ENCODE peak calls at places on chromosomes 7 and 10, in ten cellular contexts. D is H9, L is GM23248, K is HepG2, X is fibroblast of lung, E is mesenchymal stem cell, H is astrocyte, B is PC-9, U is GM23338, M is SK-N-SH. C is an unnamed sample.

GRCh38 chr10:126867567-126868365 is 37.5 kb upstream of the DOCK1 start:
- DNase-seq in D (no peak), L (peak), K (no peak), X (peak), E (no peak), H (peak), B (no peak), U (no peak), M (no peak), C (no peak)

GRCh38 chr10:8908013-8908412 is 853.5 kb downstream of the GATA3 start:
- DNase-seq in D (peak), L (no peak), K (no peak), X (no peak), E (no peak), H (no peak), B (no peak), U (peak), M (no peak), C (peak)

GRCh38 chr10:79025113-79025832 is 43.5 kb upstream of the ZMIZ1 start:
- DNase-seq in D (no peak), L (no peak), K (no peak), X (no peak), E (no peak), H (no peak), B (no peak), U (no peak), M (peak), C (peak)

GRCh38 chr10:42576338-42576737 is 62.0 kb downstream of the ZNF33B start:
- DNase-seq in D (no peak), L (no peak), K (no peak), X (no peak), E (no peak), H (no peak), B (no peak), U (no peak), M (no peak), C (no peak)

GRCh38 chr7:141462958-141463357 is 88.3 kb upstream of the AGK start:
- DNase-seq in D (no peak), L (no peak), K (no peak), X (no peak), E (no peak), H (no peak), B (no peak), U (no peak), M (no peak), C (no peak)

GRCh38 chr7:56537952-56538351 is 421.7 kb upstream of the NUPR2 start:
- DNase-seq in D (no peak), L (no peak), K (no peak), X (no peak), E (no peak), H (no peak), B (no peak), U (no peak), M (peak), C (no peak)

GRCh38 chr7:93575555-93576397 is 1.3 kb upstream of the CALCR start:
- DNase-seq in D (peak), L (no peak), K (no peak), X (no peak), E (no peak), H (no peak), B (no peak), U (peak), M (peak), C (peak)

GRCh38 chr10:43680035-43680434 is 31.4 kb upstream of the ZNF32 start:
- DNase-seq in D (no peak), L (peak), K (no peak), X (peak), E (no peak), H (peak), B (no peak), U (no peak), M (no peak), C (no peak)

GRCh38 chr10:119859422-119860258 is 13.0 kb downstream of the MCMBP start:
- DNase-seq in D (no peak), L (peak), K (peak), X (peak), E (peak), H (peak), B (no peak), U (peak), M (peak), C (peak)

GRCh38 chr10:103791291-103791690 is 64.1 kb downstream of the SH3PXD2A start:
- DNase-seq in D (no peak), L (no peak), K (no peak), X (no peak), E (no peak), H (no peak), B (no peak), U (no peak), M (no peak), C (no peak)

GRCh38 chr10:112517381-112517976 is 70.5 kb downstream of the VTI1A start:
- DNase-seq in D (no peak), L (no peak), K (no peak), X (no peak), E (no peak), H (peak), B (peak), U (no peak), M (no peak), C (no peak)

GRCh38 chr10:27799046-27799445 is 53.4 kb upstream of the MKX start:
- DNase-seq in D (no peak), L (no peak), K (no peak), X (no peak), E (no peak), H (no peak), B (no peak), U (no peak), M (no peak), C (no peak)

GRCh38 chr7:5495581-5496375 is 72.1 kb upstream of the TNRC18 start:
- DNase-seq in D (no peak), L (no peak), K (no peak), X (no peak), E (no peak), H (no peak), B (no peak), U (no peak), M (no peak), C (no peak)

GRCh38 chr7:155799514-155799913 is 12.7 kb downstream of the SHH start:
- DNase-seq in D (no peak), L (peak), K (no peak), X (peak), E (no peak), H (no peak), B (no peak), U (no peak), M (peak), C (no peak)

GRCh38 chr7:46972205-46972604 is 609.7 kb downstream of the TNS3 start:
- DNase-seq in D (no peak), L (peak), K (no peak), X (peak), E (peak), H (peak), B (peak), U (peak), M (no peak), C (no peak)

GRCh38 chr10:1854271-1854670 is 116.9 kb upstream of the ADARB2 start:
- DNase-seq in D (no peak), L (no peak), K (no peak), X (no peak), E (no peak), H (no peak), B (no peak), U (no peak), M (no peak), C (no peak)

GRCh38 chr7:140121321-140121720 is 55.5 kb downstream of the KDM7A start:
- DNase-seq in D (no peak), L (no peak), K (no peak), X (peak), E (no peak), H (peak), B (no peak), U (no peak), M (no peak), C (no peak)

GRCh38 chr7:139587535-139587934 is 64.0 kb downstream of the CLEC2L start:
- DNase-seq in D (no peak), L (no peak), K (no peak), X (no peak), E (no peak), H (no peak), B (no peak), U (no peak), M (no peak), C (no peak)

GRCh38 chr10:126749030-126749655 is 78.7 kb upstream of the C10orf90 start:
- DNase-seq in D (peak), L (peak), K (peak), X (peak), E (peak), H (peak), B (peak), U (peak), M (peak), C (peak)

GRCh38 chr7:4769753-4770152 is 5.7 kb upstream of the AP5Z1 start:
- DNase-seq in D (no peak), L (no peak), K (no peak), X (peak), E (no peak), H (peak), B (no peak), U (no peak), M (no peak), C (no peak)

GRCh38 chr7:112162161-112163020 is 43.8 kb downstream of the DOCK4 start:
- DNase-seq in D (peak), L (no peak), K (peak), X (peak), E (peak), H (peak), B (no peak), U (peak), M (peak), C (peak)

GRCh38 chr7:157253850-157254249 is 83.0 kb upstream of the DNAJB6 start:
- DNase-seq in D (no peak), L (no peak), K (no peak), X (no peak), E (no peak), H (no peak), B (no peak), U (no peak), M (no peak), C (no peak)

GRCh38 chr7:49001610-49002033 is 77.3 kb downstream of the CDC14C start:
- DNase-seq in D (peak), L (peak), K (peak), X (no peak), E (no peak), H (no peak), B (no peak), U (peak), M (peak), C (peak)

GRCh38 chr7:96388166-96388565 is 66.3 kb upstream of the SLC25A13 start:
- DNase-seq in D (no peak), L (peak), K (no peak), X (peak), E (peak), H (peak), B (peak), U (no peak), M (no peak), C (no peak)

GRCh38 chr7:2601065-2601464 is 30.7 kb upstream of the TTYH3 start:
- DNase-seq in D (no peak), L (no peak), K (no peak), X (no peak), E (no peak), H (no peak), B (no peak), U (peak), M (no peak), C (peak)

GRCh38 chr7:71633571-71634008 is 501.6 kb downstream of the GALNT17 start:
- DNase-seq in D (peak), L (peak), K (peak), X (peak), E (peak), H (peak), B (no peak), U (peak), M (no peak), C (peak)

GRCh38 chr10:15140640-15141039 is 27.9 kb downstream of the NMT2 start:
- DNase-seq in D (no peak), L (no peak), K (no peak), X (no peak), E (no peak), H (no peak), B (no peak), U (no peak), M (peak), C (no peak)

GRCh38 chr7:6453737-6454136 is 6.0 kb upstream of the DAGLB start:
- DNase-seq in D (no peak), L (peak), K (peak), X (peak), E (peak), H (peak), B (peak), U (no peak), M (no peak), C (no peak)

GRCh38 chr7:80630611-80631010 is 7.8 kb upstream of the CD36 start:
- DNase-seq in D (no peak), L (no peak), K (peak), X (peak), E (peak), H (no peak), B (no peak), U (no peak), M (no peak), C (no peak)

GRCh38 chr7:64876792-64877713 is 26.0 kb upstream of the ZNF273 start:
- DNase-seq in D (peak), L (peak), K (no peak), X (no peak), E (no peak), H (no peak), B (no peak), U (peak), M (peak), C (peak)

GRCh38 chr10:21048086-21048485 is 151.0 kb upstream of the NEBL start:
- DNase-seq in D (no peak), L (no peak), K (no peak), X (peak), E (peak), H (no peak), B (no peak), U (no peak), M (no peak), C (no peak)

GRCh38 chr7:30971440-30971839 is 7.7 kb downstream of the GHRHR start:
- DNase-seq in D (no peak), L (no peak), K (no peak), X (no peak), E (no peak), H (no peak), B (no peak), U (no peak), M (peak), C (no peak)
- H2AFZ ChIP-seq in D (no peak), L (no peak), K (no peak), X (no peak), E (no peak), H (no peak), B (no peak), U (no peak), M (no peak), C (no peak)

DNA sequence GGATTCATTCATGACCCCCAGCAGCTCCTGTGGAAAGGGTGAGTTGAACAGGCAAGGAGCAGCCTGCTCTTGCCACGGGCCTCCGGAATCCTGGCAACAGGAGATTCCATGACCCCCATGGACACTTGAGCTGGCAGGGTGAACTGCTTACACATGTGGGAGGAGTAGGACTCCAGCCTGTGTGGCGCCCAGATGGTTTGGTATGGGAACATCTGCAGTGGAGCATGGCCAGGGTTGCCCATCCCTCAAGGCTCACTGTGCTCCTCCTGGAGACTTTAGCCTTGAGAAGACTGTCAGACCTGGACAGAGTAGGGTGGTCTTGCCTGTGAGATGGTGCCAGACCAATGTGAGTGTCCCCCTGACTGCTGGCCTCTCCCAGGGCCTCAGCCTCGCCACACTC is 57.0 kb downstream of the HECTD2 start:
- DNase-seq in D (no peak), L (no peak), K (no peak), X (no peak), E (no peak), H (no peak), B (no peak), U (no peak), M (no peak), C (no peak)
- H2AFZ ChIP-seq in D (no peak), L (no peak), K (no peak), X (no peak), E (no peak), H (no peak), B (no peak), U (no peak), M (no peak), C (no peak)

DNA sequence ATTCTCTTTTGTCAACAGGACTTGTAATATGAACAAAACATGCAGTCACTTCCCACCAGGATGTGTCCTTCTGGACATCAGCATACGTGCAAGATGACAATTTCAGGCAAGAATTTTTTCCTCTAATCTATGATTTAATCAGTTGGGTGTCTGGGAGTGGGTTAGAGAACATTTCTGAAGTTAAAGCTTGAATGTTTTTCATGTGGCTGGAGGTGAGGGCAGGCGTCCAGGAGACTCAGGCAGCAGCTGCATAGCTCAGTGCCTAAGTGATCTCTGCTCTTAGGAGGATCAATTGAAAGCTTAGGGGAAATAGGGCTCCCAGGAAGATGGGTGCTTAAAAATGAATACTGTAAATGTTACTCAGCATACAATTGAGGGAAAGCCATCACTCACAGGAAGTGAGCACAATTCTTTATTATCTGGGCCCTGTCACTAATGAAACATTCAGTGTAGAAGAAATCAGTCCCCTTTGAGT is 457.6 kb upstream of the KLF6 start:
- DNase-seq in D (no peak), L (peak), K (no peak), X (peak), E (peak), H (peak), B (peak), U (no peak), M (no peak), C (peak)
- H2AFZ ChIP-seq in D (no peak), L (no peak), K (no peak), X (no peak), E (no peak), H (no peak), B (no peak), U (no peak), M (no peak), C (peak)

DNA sequence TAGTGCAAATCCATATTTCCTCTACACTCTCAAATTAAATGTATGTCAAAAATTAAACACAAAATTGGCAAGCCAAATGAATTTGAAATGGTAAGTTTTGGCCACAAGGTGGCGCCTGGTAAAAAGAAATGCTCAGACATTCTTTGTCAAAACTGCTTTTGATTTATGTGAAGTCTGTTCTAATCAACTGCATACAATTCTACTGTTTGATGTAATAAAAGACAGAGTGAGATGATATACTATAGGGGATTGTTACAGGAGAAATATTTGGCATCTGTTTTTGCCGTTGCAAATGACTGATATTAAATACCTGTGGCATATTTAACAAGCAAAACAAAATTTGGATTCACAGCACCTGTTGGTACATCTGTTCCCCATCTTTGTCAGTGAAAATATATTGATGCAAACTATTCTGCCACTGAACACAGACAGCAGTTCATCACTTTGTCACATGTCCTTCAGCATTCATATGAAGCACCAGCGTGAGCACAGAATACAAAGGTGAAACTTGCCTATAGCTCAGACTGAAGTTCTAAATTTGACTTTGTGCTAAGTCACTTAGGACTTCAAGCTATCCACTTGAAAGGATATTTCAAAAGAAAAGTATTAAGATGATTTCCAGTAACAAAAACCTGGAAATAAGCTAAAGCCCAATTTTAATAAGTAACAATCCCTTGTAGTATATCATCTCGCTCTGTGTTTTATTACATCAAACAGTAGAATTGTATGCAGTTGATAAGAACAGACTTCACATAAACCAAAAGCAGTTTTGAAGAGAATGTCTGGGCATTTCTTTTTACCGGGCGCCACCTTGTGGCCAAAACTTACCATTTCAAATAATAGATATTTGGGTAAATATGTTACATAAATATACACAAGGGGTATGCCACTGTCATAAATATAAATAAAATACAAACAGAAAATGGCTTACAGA is 10.2 kb upstream of the CH25H start:
- DNase-seq in D (no peak), L (peak), K (peak), X (peak), E (peak), H (peak), B (no peak), U (peak), M (peak), C (peak)
- H2AFZ ChIP-seq in D (no peak), L (no peak), K (no peak), X (no peak), E (no peak), H (no peak), B (no peak), U (no peak), M (peak), C (no peak)

GRCh38 chr10:71854031-71854430 is 3.0 kb upstream of the PSAP start:
- DNase-seq in D (no peak), L (peak), K (no peak), X (peak), E (no peak), H (peak), B (no peak), U (no peak), M (no peak), C (no peak)

GRCh38 chr10:71849461-71849908 is 1.6 kb downstream of the PSAP start:
- DNase-seq in D (no peak), L (no peak), K (no peak), X (no peak), E (no peak), H (no peak), B (peak), U (no peak), M (no peak), C (no peak)

GRCh38 chr10:71850021-71850744 is 868 bp downstream of the PSAP start:
- DNase-seq in D (no peak), L (peak), K (no peak), X (no peak), E (no peak), H (no peak), B (peak), U (no peak), M (no peak), C (no peak)

GRCh38 chr10:71850745-71851629 is at the start of gene PSAP:
- DNase-seq in D (peak), L (peak), K (peak), X (peak), E (peak), H (peak), B (peak), U (peak), M (peak), C (peak)

GRCh38 chr10:71852335-71852937 is 1.4 kb upstream of the PSAP start:
- DNase-seq in D (no peak), L (no peak), K (no peak), X (no peak), E (no peak), H (no peak), B (no peak), U (no peak), M (no peak), C (no peak)
- H2AFZ ChIP-seq in D (no peak), L (no peak), K (no peak), X (no peak), E (no peak), H (no peak), B (no peak), U (peak), M (no peak), C (no peak)

GRCh38 chr7:17171427-17171826 is 127.0 kb upstream of the AHR start:
- DNase-seq in D (no peak), L (no peak), K (no peak), X (no peak), E (no peak), H (no peak), B (no peak), U (no peak), M (no peak), C (no peak)
- H2AFZ ChIP-seq in D (no peak), L (no peak), K (no peak), X (no peak), E (no peak), H (no peak), B (no peak), U (no peak), M (no peak), C (no peak)

C was measured in neural progenitor cell.